ENCODE peak calls at places on chromosomes 12 and 14, in five cellular contexts. One of them, this sample, is unnamed.

GRCh38 chr12:1929241-1929984 is 11.0 kb upstream of the CACNA2D4 start:
- DNase-seq in ovary: no peak
- DNase-seq in tibial nerve: no peak
- DNase-seq in A549: no peak
- DNase-seq in K562: no peak
- DNase-seq in this sample: peak; percentile 20

GRCh38 chr14:97788364-97788763 is 991.2 kb downstream of the VRK1 start:
- DNase-seq in A549: no peak
- DNase-seq in K562: no peak
- DNase-seq in tibial nerve: no peak
- DNase-seq in ovary: no peak
- DNase-seq in this sample: no peak

GRCh38 chr12:105259226-105259625 is 23.3 kb upstream of the APPL2 start:
- DNase-seq in ovary: no peak
- DNase-seq in K562: no peak
- DNase-seq in tibial nerve: no peak
- DNase-seq in A549: no peak
- DNase-seq in this sample: no peak

GRCh38 chr12:95836185-95836609 is 22.6 kb upstream of the SNRPF start:
- DNase-seq in K562: no peak
- DNase-seq in tibial nerve: no peak
- DNase-seq in A549: peak; percentile 43
- DNase-seq in ovary: no peak
- DNase-seq in this sample: no peak

GRCh38 chr14:54643696-54644176 is 76.8 kb downstream of the SAMD4A start:
- DNase-seq in ovary: no peak
- DNase-seq in tibial nerve: no peak
- DNase-seq in K562: no peak
- DNase-seq in A549: no peak
- DNase-seq in this sample: no peak

GRCh38 chr14:102390064-102390463 is 27.3 kb downstream of the TECPR2 start:
- DNase-seq in A549: no peak
- DNase-seq in tibial nerve: no peak
- DNase-seq in ovary: no peak
- DNase-seq in K562: no peak
- DNase-seq in this sample: no peak

GRCh38 chr14:64636208-64636979 is 67.8 kb upstream of the PLEKHG3 start:
- DNase-seq in ovary: peak; percentile 78
- DNase-seq in K562: peak; percentile 64
- DNase-seq in tibial nerve: peak; percentile 46
- DNase-seq in A549: peak; percentile 84
- DNase-seq in this sample: peak; percentile 77

GRCh38 chr12:124422570-124423523 is 128.0 kb downstream of the RFLNA start:
- DNase-seq in A549: peak; percentile 98
- DNase-seq in ovary: peak; percentile 95
- DNase-seq in K562: peak; percentile 95
- DNase-seq in tibial nerve: peak; percentile 95
- DNase-seq in this sample: peak; percentile 92

GRCh38 chr14:54567224-54567633 is 301 bp downstream of the SAMD4A start:
- DNase-seq in K562: no peak
- DNase-seq in ovary: peak; percentile 69
- DNase-seq in A549: no peak
- DNase-seq in tibial nerve: no peak
- DNase-seq in this sample: peak; percentile 26

DNA sequence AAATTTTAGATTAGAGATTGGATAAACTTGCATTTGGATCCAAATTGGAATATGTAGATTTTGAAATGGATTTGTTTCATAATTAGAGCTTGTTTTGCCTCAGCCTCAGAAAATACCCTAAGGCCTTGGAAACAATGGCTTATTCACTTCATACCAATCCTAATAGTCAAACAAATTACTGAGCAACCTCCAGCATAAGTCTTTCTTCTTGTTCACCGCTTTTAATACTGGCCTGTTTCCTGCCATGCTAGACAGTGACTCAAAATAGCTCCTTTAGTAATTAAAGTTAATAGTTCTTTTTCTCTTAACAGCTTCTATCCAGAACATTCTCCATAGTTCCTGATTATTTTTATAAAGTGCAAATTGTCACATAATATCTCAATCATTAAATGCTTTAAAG is 110.9 kb upstream of the DNM1L start:
- DNase-seq in ovary: no peak
- DNase-seq in K562: no peak
- DNase-seq in tibial nerve: no peak
- DNase-seq in A549: peak; percentile 15
- DNase-seq in this sample: no peak
- TF ChIP-seq EP300 in ovary: no peak
- TF ChIP-seq EP300 in K562: no peak
- TF ChIP-seq EP300 in tibial nerve: peak; percentile 39
- TF ChIP-seq EP300 in A549: no peak
- TF ChIP-seq EP300 in this sample: no peak

DNA sequence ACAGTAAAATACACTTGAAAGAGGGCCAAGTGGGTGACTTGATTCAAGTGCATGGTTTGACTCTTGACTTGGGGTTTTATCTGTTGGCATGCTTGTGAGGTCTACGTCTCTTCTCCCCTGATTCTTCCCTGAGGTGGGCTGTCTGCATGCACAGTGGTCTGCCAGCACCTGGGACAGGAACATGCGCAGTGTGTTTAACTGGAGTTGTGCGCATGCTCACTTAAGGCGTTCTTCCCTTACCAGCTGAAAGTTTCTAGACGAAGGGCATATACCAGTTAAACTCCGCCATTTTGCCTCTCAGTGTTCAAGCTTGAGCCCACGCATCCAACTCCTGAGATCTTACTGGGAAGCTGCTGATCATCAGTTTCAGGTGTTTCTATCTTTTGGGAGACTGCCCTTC is 38.5 kb downstream of the GLRX5 start:
- DNase-seq in ovary: no peak
- DNase-seq in tibial nerve: no peak
- DNase-seq in K562: no peak
- DNase-seq in A549: no peak
- DNase-seq in this sample: no peak
- TF ChIP-seq EP300 in ovary: no peak
- TF ChIP-seq EP300 in tibial nerve: no peak
- TF ChIP-seq EP300 in K562: no peak
- TF ChIP-seq EP300 in A549: no peak
- TF ChIP-seq EP300 in this sample: no peak

GRCh38 chr14:78083837-78084236 is 86.3 kb upstream of the NRXN3 start:
- DNase-seq in tibial nerve: no peak
- DNase-seq in K562: no peak
- DNase-seq in ovary: no peak
- DNase-seq in A549: no peak
- DNase-seq in this sample: no peak
- TF ChIP-seq EP300 in tibial nerve: no peak
- TF ChIP-seq EP300 in K562: no peak
- TF ChIP-seq EP300 in ovary: no peak
- TF ChIP-seq EP300 in A549: no peak
- TF ChIP-seq EP300 in this sample: no peak

GRCh38 chr12:57185403-57185802 is 31.2 kb upstream of the NXPH4 start:
- DNase-seq in A549: no peak
- DNase-seq in ovary: no peak
- DNase-seq in tibial nerve: no peak
- DNase-seq in K562: no peak
- DNase-seq in this sample: no peak
- TF ChIP-seq EP300 in A549: no peak
- TF ChIP-seq EP300 in ovary: no peak
- TF ChIP-seq EP300 in tibial nerve: no peak
- TF ChIP-seq EP300 in K562: no peak
- TF ChIP-seq EP300 in this sample: no peak

GRCh38 chr12:54368016-54368708 is 3.9 kb upstream of the GPR84 start:
- DNase-seq in tibial nerve: no peak
- DNase-seq in ovary: no peak
- DNase-seq in A549: no peak
- DNase-seq in K562: no peak
- DNase-seq in this sample: no peak

GRCh38 chr12:54363047-54363446 is 1.2 kb downstream of the GPR84 start:
- DNase-seq in K562: no peak
- DNase-seq in ovary: no peak
- DNase-seq in A549: no peak
- DNase-seq in tibial nerve: no peak
- DNase-seq in this sample: no peak

GRCh38 chr12:54360717-54361456 is 3.4 kb downstream of the GPR84 start:
- DNase-seq in tibial nerve: peak; percentile 55
- DNase-seq in K562: peak; percentile 63
- DNase-seq in A549: peak; percentile 78
- DNase-seq in ovary: peak; percentile 85
- DNase-seq in this sample: peak; percentile 87

GRCh38 chr12:54363610-54364009 is 676 bp downstream of the GPR84 start:
- DNase-seq in K562: no peak
- DNase-seq in ovary: no peak
- DNase-seq in tibial nerve: no peak
- DNase-seq in A549: no peak
- DNase-seq in this sample: no peak

GRCh38 chr12:54364413-54364812 is at the start of gene GPR84:
- DNase-seq in tibial nerve: no peak
- DNase-seq in ovary: no peak
- DNase-seq in K562: no peak
- DNase-seq in A549: no peak
- DNase-seq in this sample: no peak
- TF ChIP-seq EP300 in tibial nerve: peak; percentile 38
- TF ChIP-seq EP300 in ovary: no peak
- TF ChIP-seq EP300 in K562: no peak
- TF ChIP-seq EP300 in A549: no peak
- TF ChIP-seq EP300 in this sample: no peak

GRCh38 chr14:68955164-68955921 is 23.8 kb downstream of the ACTN1 start:
- DNase-seq in tibial nerve: no peak
- DNase-seq in K562: no peak
- DNase-seq in A549: no peak
- DNase-seq in ovary: no peak
- DNase-seq in this sample: no peak
- TF ChIP-seq EP300 in tibial nerve: no peak
- TF ChIP-seq EP300 in K562: no peak
- TF ChIP-seq EP300 in A549: no peak
- TF ChIP-seq EP300 in ovary: no peak
- TF ChIP-seq EP300 in this sample: no peak

DNA sequence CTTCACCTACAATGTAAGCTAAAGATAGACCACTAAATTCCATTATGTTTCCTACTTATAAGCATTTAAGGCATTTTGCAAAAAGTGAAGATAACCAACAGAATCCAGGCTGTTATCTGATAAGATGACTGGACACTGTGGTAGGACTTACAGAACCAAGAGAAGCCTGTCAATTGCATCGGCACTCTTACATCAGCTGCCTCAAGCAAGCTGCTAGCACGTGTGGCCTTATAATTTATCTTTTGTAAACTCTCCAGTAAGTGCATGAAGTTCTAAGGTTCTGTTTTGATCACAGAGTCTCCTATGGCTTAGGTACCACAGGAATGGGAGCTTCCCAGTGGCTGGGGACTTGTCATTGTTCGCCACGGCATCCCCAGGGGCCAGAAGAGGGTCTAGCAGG is 88.7 kb downstream of the TRAFD1 start:
- DNase-seq in A549: no peak
- DNase-seq in tibial nerve: no peak
- DNase-seq in ovary: no peak
- DNase-seq in K562: no peak
- DNase-seq in this sample: no peak
- TF ChIP-seq EP300 in A549: no peak
- TF ChIP-seq EP300 in tibial nerve: no peak
- TF ChIP-seq EP300 in ovary: no peak
- TF ChIP-seq EP300 in K562: no peak
- TF ChIP-seq EP300 in this sample: no peak

GRCh38 chr14:89988787-89989186 is 33.1 kb downstream of the TDP1 start:
- DNase-seq in K562: no peak
- DNase-seq in ovary: no peak
- DNase-seq in tibial nerve: no peak
- DNase-seq in A549: no peak
- DNase-seq in this sample: no peak

GRCh38 chr14:89990623-89991275 is 35.0 kb downstream of the TDP1 start:
- DNase-seq in tibial nerve: no peak
- DNase-seq in K562: no peak
- DNase-seq in A549: no peak
- DNase-seq in ovary: no peak
- DNase-seq in this sample: no peak

GRCh38 chr14:89992273-89992672 is 36.5 kb downstream of the TDP1 start:
- DNase-seq in K562: no peak
- DNase-seq in A549: no peak
- DNase-seq in ovary: no peak
- DNase-seq in tibial nerve: no peak
- DNase-seq in this sample: no peak

GRCh38 chr14:89986475-89986874 is 30.7 kb downstream of the TDP1 start:
- DNase-seq in tibial nerve: no peak
- DNase-seq in K562: no peak
- DNase-seq in ovary: no peak
- DNase-seq in A549: no peak
- DNase-seq in this sample: no peak

DNA sequence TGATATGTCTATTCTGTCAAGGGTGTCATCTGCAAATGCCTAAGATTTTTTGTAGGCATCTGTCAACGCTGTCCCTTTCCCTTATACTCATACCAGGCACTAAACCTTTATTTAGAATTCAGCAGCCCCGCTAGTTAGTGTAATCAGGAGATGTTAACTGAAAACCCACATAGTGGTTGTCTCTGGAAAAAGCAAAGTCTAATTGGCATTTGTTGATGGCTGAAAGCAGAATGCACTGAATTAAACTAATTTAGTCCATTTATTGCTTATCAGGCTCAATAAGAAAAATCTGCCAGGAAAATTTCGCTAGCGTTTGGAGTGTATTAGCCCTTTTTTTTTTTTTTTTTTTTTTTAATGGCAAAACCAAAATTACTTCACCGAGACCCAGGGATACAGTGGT is 34.5 kb downstream of the TDP1 start:
- DNase-seq in K562: no peak
- DNase-seq in ovary: no peak
- DNase-seq in tibial nerve: no peak
- DNase-seq in A549: no peak
- DNase-seq in this sample: no peak
- TF ChIP-seq EP300 in K562: no peak
- TF ChIP-seq EP300 in ovary: no peak
- TF ChIP-seq EP300 in tibial nerve: no peak
- TF ChIP-seq EP300 in A549: no peak
- TF ChIP-seq EP300 in this sample: no peak